ENCODE peak calls at places on chromosomes 1 and 21, in four cellular contexts. N, K, W and J are unnamed samples.

GRCh38 chr1:56331892-56332567 is 247.3 kb downstream of the PLPP3 start:
- DNase-seq in N (peak), K (no peak), W (peak), J (no peak)

GRCh38 chr1:176579087-176579486 is 116.1 kb downstream of the PAPPA2 start:
- DNase-seq in N (no peak), K (no peak), W (no peak), J (no peak)

GRCh38 chr1:35674111-35674510 is 32.8 kb upstream of the PSMB2 start:
- DNase-seq in N (no peak), K (no peak), W (no peak), J (no peak)

GRCh38 chr1:29703596-29703995 is 467.3 kb downstream of the PTPRU start:
- DNase-seq in N (peak), K (peak), W (peak), J (peak)

GRCh38 chr1:29331731-29332130 is 95.4 kb downstream of the PTPRU start:
- DNase-seq in N (no peak), K (no peak), W (no peak), J (peak)

GRCh38 chr1:183090386-183091006 is 67.3 kb downstream of the LAMC1 start:
- DNase-seq in N (peak), K (peak), W (peak), J (peak)

GRCh38 chr1:63987014-63987630 is 213.3 kb downstream of the ROR1 start:
- DNase-seq in N (no peak), K (peak), W (no peak), J (peak)

GRCh38 chr21:38422067-38422466 is 76.2 kb downstream of the ERG start:
- DNase-seq in N (no peak), K (no peak), W (no peak), J (no peak)

GRCh38 chr21:36478207-36478701 is 1.7 kb downstream of the CLDN14 start:
- DNase-seq in N (no peak), K (peak), W (peak), J (peak)

GRCh38 chr1:11767932-11768704 is 6.1 kb downstream of the C1orf167 start:
- DNase-seq in N (no peak), K (peak), W (no peak), J (no peak)

GRCh38 chr1:239169276-239169675 is 217.1 kb upstream of the CHRM3 start:
- DNase-seq in N (no peak), K (no peak), W (no peak), J (no peak)

GRCh38 chr1:152870831-152871730 is 7.0 kb upstream of the SMCP start:
- DNase-seq in N (peak), K (peak), W (peak), J (peak)

GRCh38 chr1:58664881-58665280 is 35.0 kb downstream of the MYSM1 start:
- DNase-seq in N (no peak), K (peak), W (peak), J (no peak)

DNA sequence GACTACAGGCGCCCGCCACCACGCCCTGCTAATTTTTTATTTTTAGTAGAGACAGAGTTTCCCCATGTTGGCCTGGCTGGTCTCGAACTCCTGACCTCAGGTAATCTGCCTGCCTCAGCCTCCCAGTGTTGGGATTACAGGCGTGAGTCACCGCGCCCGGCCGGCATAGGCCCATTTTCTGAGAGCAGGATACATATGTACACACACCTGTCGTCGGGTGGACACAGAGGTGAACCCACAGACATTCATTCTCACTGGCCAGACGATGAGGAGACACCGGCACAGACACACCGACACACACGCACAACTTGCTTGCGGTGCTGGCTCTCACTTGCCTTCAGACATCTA is 664 bp downstream of the PTCH2 start:
- DNase-seq in N (no peak), K (no peak), W (no peak), J (no peak)
- H3K4me3 ChIP-seq in N (no peak), K (peak), W (no peak), J (peak)

GRCh38 chr1:33430751-33431593 is at the start of gene PHC2:
- DNase-seq in N (peak), K (peak), W (peak), J (peak)
- TF ChIP-seq CTCF in N (peak), K (no peak), W (peak), J (peak)

GRCh38 chr1:77282187-77282865 is 507 bp downstream of the AK5 start:
- DNase-seq in N (no peak), K (peak), W (peak), J (peak)
- H3K4me3 ChIP-seq in N (no peak), K (peak), W (peak), J (peak)

GRCh38 chr1:212514056-212514614 is 81.4 kb downstream of the NENF start:
- DNase-seq in N (peak), K (peak), W (no peak), J (peak)
- TF ChIP-seq CTCF in N (peak), K (no peak), W (no peak), J (no peak)

DNA sequence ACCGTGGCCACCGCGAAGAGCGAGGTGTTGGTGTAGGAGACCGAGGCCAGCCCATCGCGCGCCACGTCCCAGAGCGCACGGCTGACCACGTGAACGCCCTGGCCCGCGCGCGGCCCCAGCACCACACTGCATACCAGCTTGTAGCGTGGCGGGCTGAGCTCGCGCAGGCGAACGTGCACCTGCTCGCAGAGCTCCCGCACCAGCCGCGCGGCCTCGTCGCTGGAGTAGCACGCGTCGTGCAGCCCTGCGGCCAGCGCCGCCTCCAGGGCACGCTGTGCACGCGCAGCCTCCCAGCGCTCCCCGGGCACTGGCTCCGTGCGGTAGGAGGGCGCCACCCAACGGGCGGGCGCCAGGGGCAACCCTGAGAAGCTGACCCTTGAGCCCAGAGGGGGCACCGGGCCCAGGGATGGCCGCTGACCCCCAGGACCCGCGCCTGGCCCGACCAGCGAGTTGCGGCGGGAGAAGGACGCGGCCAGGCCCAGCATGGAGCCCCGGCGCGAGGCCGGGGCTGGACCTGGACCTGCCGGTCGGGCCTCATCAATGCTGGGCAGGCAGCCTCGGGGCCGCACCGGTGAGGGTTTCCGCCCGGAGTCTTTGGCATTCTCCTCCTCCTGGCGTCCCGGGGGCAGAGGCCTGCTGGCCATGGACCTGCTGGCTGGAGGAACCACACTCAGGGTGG is 987 bp downstream of the DYNLT4 start:
- DNase-seq in N (peak), K (no peak), W (no peak), J (no peak)
- H3K4me3 ChIP-seq in N (no peak), K (no peak), W (no peak), J (peak)

DNA sequence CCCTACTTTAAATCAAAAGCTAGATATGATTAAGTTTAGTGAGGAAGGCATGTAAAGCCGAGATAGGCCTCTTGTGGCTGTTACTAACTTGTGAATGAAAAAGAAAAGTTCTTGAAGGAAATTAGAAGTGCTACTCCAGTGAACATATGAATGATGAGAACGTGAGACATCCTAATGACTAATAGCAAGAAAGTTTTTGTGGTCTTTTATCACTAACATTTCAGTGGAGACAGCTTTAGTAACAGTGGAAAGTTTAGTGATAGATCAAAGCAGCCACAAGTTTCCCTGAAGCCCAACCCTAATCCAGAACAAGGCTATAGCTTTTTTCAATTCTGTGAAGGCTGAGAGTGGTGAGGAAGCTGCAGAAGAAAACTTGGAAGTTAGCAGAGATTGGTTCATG is 73.6 kb upstream of the LRRC8B start:
- DNase-seq in N (no peak), K (peak), W (no peak), J (peak)
- TF ChIP-seq CTCF in N (no peak), K (no peak), W (no peak), J (no peak)

GRCh38 chr1:22176258-22176657 is 33.4 kb upstream of the WNT4 start:
- DNase-seq in N (no peak), K (no peak), W (no peak), J (no peak)
- H3K4me3 ChIP-seq in N (no peak), K (no peak), W (no peak), J (no peak)

DNA sequence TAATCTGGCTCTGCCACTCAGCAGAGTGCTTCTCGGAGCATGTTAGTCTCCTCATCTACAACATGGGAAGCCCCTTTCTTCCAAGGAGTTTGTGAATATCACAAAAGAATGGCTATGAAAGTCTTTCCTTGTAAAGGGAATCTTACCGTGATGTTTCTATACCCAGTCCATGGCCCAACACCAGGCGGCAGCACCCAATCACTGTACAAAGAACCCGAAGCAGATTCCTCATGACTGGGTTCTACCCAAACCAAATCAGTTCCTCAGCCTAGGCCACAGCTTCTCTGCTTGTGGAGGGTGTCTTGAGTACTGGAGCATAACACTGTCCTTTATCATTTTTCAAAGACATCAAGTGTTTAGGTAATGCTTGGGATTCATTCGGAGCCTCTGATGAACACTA is 16.6 kb upstream of the SLFNL1 start:
- DNase-seq in N (no peak), K (no peak), W (no peak), J (peak)
- TF ChIP-seq CTCF in N (no peak), K (peak), W (no peak), J (peak)

GRCh38 chr1:24390924-24391782 is 22.4 kb downstream of the STPG1 start:
- DNase-seq in N (peak), K (peak), W (peak), J (peak)
- H3K4me3 ChIP-seq in N (no peak), K (peak), W (no peak), J (no peak)

GRCh38 chr1:33003657-33004056 is 33.0 kb downstream of the AK2 start:
- DNase-seq in N (no peak), K (no peak), W (no peak), J (no peak)

GRCh38 chr1:33002006-33002405 is 34.7 kb downstream of the AK2 start:
- DNase-seq in N (no peak), K (no peak), W (no peak), J (no peak)

GRCh38 chr1:33000427-33001026 is 35.9 kb upstream of the RNF19B start:
- DNase-seq in N (no peak), K (no peak), W (peak), J (no peak)

GRCh38 chr1:32998997-32999396 is 34.4 kb upstream of the RNF19B start:
- DNase-seq in N (no peak), K (no peak), W (no peak), J (peak)

DNA sequence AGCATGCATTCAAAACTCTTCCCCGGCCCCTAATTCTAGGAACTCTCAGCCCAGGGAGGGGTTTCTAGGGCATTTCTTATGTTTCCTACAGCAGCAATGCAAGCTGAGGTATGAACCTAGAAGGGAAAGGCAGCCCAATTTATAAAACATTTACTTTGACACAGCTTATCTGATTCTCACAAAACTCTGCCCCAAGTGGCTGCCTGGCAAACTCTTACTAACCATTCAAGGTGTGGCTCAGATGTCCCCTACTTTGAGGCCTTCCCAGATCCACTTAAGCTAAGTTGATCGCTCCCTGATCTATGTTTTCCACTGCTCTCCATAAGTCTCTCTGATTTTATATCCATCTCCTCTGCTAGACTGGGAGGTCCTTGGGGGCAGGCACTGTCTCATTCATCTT is 35.4 kb downstream of the AK2 start:
- DNase-seq in N (no peak), K (no peak), W (no peak), J (no peak)
- TF ChIP-seq CTCF in N (no peak), K (peak), W (peak), J (peak)